ENCODE peak calls at places on chromosome 12, in four cellular contexts. Z, F, J and H are unnamed samples.

GRCh38 chr12:121537814-121538698 is 42.8 kb downstream of the KDM2B start:
- DNase-seq in Z (no peak), F (no peak), J (peak), H (no peak)

GRCh38 chr12:103677341-103677740 is 90.3 kb downstream of the STAB2 start:
- DNase-seq in Z (no peak), F (no peak), J (no peak), H (no peak)

GRCh38 chr12:95262808-95263207 is 45.2 kb downstream of the VEZT start:
- DNase-seq in Z (no peak), F (no peak), J (no peak), H (no peak)

GRCh38 chr12:77352941-77353340 is 287.6 kb upstream of the E2F7 start:
- DNase-seq in Z (no peak), F (no peak), J (no peak), H (no peak)

GRCh38 chr12:6214633-6215032 is 14.4 kb downstream of the CD9 start:
- DNase-seq in Z (no peak), F (no peak), J (no peak), H (no peak)

GRCh38 chr12:98973395-98973794 is 328.3 kb downstream of the APAF1 start:
- DNase-seq in Z (no peak), F (peak), J (no peak), H (peak)

GRCh38 chr12:115305275-115305674 is 621.3 kb upstream of the TBX3 start:
- DNase-seq in Z (no peak), F (no peak), J (no peak), H (no peak)

GRCh38 chr12:127125607-127126259 is 1141.2 kb upstream of the TMEM132C start:
- DNase-seq in Z (no peak), F (peak), J (peak), H (peak)

GRCh38 chr12:81077686-81078441 is at the start of gene ACSS3:
- DNase-seq in Z (peak), F (peak), J (no peak), H (no peak)

GRCh38 chr12:32549675-32550079 is 129.4 kb upstream of the DNM1L start:
- DNase-seq in Z (no peak), F (no peak), J (no peak), H (peak)

GRCh38 chr12:129257526-129257925 is 404.2 kb downstream of the GLT1D1 start:
- DNase-seq in Z (no peak), F (no peak), J (no peak), H (no peak)

GRCh38 chr12:109137055-109137454 is 20.7 kb downstream of the ACACB start:
- DNase-seq in Z (no peak), F (no peak), J (no peak), H (no peak)

GRCh38 chr12:89245090-89245489 is 107.2 kb downstream of the DUSP6 start:
- DNase-seq in Z (no peak), F (no peak), J (peak), H (no peak)

GRCh38 chr12:46724020-46724419 is 101.8 kb downstream of the SLC38A4 start:
- DNase-seq in Z (no peak), F (no peak), J (no peak), H (no peak)

GRCh38 chr12:131061041-131061806 is 107.5 kb downstream of the ADGRD1 start:
- DNase-seq in Z (no peak), F (no peak), J (peak), H (no peak)

GRCh38 chr12:68227356-68227755 is 1.7 kb upstream of the IL26 start:
- DNase-seq in Z (no peak), F (no peak), J (no peak), H (no peak)